ENCODE peak calls at places on chromosomes 7 and 10, in nine cellular contexts. Z is naive thymus-derived CD8-positive, alpha-beta T cell; A is HuH-7.5; D is GM12891; V is NCI-H1092 treated with DMSO at 0.1 percent for 48 hours; W is AG09319; B is hepatocyte; Q is A549; X is transverse colon. P is an unnamed sample.
A peak's percentile ranks its signal among the peaks of the same experiment; 100 is the strongest.

GRCh38 chr7:132187869-132188789 is 388.1 kb downstream of the PLXNA4 start:
- DNase-seq in Z (no peak), A (no peak), D (no peak), V (no peak), W (no peak), B (no peak), Q (no peak), X (no peak), P (no peak)

GRCh38 chr7:98372993-98373392 is 27.9 kb downstream of the BAIAP2L1 start:
- DNase-seq in Z (no peak), A (no peak), D (no peak), V (no peak), W (no peak), B (no peak), Q (no peak), X (no peak), P (peak; percentile 92)

GRCh38 chr7:256461-256940 is 33.5 kb upstream of the FOXL3 start:
- DNase-seq in Z (no peak), A (no peak), D (no peak), V (no peak), W (no peak), B (no peak), Q (no peak), X (no peak), P (no peak)

GRCh38 chr10:71396714-71397339 is at the start of gene CDH23:
- DNase-seq in Z (no peak), A (peak; percentile 36), D (peak; percentile 46), V (peak; percentile 35), W (no peak), B (peak; percentile 50), Q (peak; percentile 59), X (peak; percentile 38), P (peak; percentile 56)

GRCh38 chr10:24414597-24414996 is 205.7 kb downstream of the KIAA1217 start:
- DNase-seq in Z (no peak), A (no peak), D (no peak), V (no peak), W (no peak), B (no peak), Q (no peak), X (no peak), P (no peak)

GRCh38 chr10:97651773-97652172 is 11.3 kb downstream of the PI4K2A start:
- DNase-seq in Z (no peak), A (no peak), D (no peak), V (no peak), W (no peak), B (no peak), Q (no peak), X (no peak), P (no peak)

GRCh38 chr7:4738711-4739527 is 36.5 kb upstream of the AP5Z1 start:
- DNase-seq in Z (peak; percentile 31), A (peak; percentile 86), D (no peak), V (peak; percentile 50), W (peak; percentile 27), B (peak; percentile 75), Q (peak; percentile 91), X (no peak), P (no peak)

GRCh38 chr10:61961278-61961677 is 59.8 kb downstream of the ARID5B start:
- DNase-seq in Z (no peak), A (no peak), D (peak; percentile 18), V (no peak), W (no peak), B (no peak), Q (no peak), X (no peak), P (no peak)

GRCh38 chr7:38681882-38682281 is 50.7 kb upstream of the AMPH start:
- DNase-seq in Z (no peak), A (no peak), D (no peak), V (peak; percentile 100), W (peak; percentile 29), B (no peak), Q (no peak), X (no peak), P (peak; percentile 19)

GRCh38 chr7:68279827-68280400 is 1283.3 kb downstream of the TYW1 start:
- DNase-seq in Z (no peak), A (no peak), D (no peak), V (no peak), W (no peak), B (no peak), Q (no peak), X (no peak), P (no peak)

GRCh38 chr7:98831641-98832221 is 38.1 kb downstream of the TMEM130 start:
- DNase-seq in Z (no peak), A (no peak), D (no peak), V (no peak), W (no peak), B (no peak), Q (no peak), X (peak; percentile 12), P (no peak)

GRCh38 chr7:50939026-50939425 is 156.3 kb upstream of the GRB10 start:
- DNase-seq in Z (no peak), A (no peak), D (no peak), V (no peak), W (no peak), B (no peak), Q (no peak), X (no peak), P (no peak)

GRCh38 chr7:46369933-46370654 is 449.0 kb upstream of the IGFBP3 start:
- DNase-seq in Z (no peak), A (no peak), D (no peak), V (peak; percentile 12), W (peak; percentile 87), B (peak; percentile 22), Q (no peak), X (no peak), P (no peak)

GRCh38 chr10:73183882-73184281 is 16.0 kb downstream of the FAM149B1 start:
- DNase-seq in Z (no peak), A (no peak), D (no peak), V (no peak), W (no peak), B (no peak), Q (no peak), X (no peak), P (no peak)

GRCh38 chr7:55244346-55244745 is 120.8 kb upstream of the LANCL2 start:
- DNase-seq in Z (no peak), A (no peak), D (no peak), V (no peak), W (no peak), B (no peak), Q (no peak), X (no peak), P (no peak)

GRCh38 chr10:110310741-110311140 is 6.0 kb upstream of the SMNDC1 start:
- DNase-seq in Z (no peak), A (no peak), D (no peak), V (no peak), W (no peak), B (no peak), Q (no peak), X (no peak), P (no peak)

GRCh38 chr7:28041508-28042314 is 138.9 kb downstream of the JAZF1 start:
- DNase-seq in Z (no peak), A (no peak), D (no peak), V (no peak), W (peak; percentile 54), B (no peak), Q (no peak), X (no peak), P (no peak)

GRCh38 chr7:22725585-22725984 is 1.4 kb upstream of the IL6 start:
- DNase-seq in Z (no peak), A (peak; percentile 29), D (no peak), V (no peak), W (no peak), B (no peak), Q (no peak), X (no peak), P (no peak)

GRCh38 chr7:43747703-43748102 is 10.8 kb upstream of the BLVRA start:
- DNase-seq in Z (no peak), A (no peak), D (no peak), V (no peak), W (no peak), B (no peak), Q (no peak), X (no peak), P (no peak)

GRCh38 chr10:48751730-48752129 is 67.1 kb downstream of the WDFY4 start:
- DNase-seq in Z (no peak), A (no peak), D (no peak), V (no peak), W (no peak), B (no peak), Q (no peak), X (no peak), P (no peak)

GRCh38 chr10:22042557-22043326 is 39.2 kb upstream of the DNAJC1 start:
- DNase-seq in Z (no peak), A (no peak), D (no peak), V (no peak), W (no peak), B (peak; percentile 27), Q (peak; percentile 28), X (no peak), P (no peak)

GRCh38 chr10:63767512-63767911 is 246.3 kb downstream of the REEP3 start:
- DNase-seq in Z (no peak), A (no peak), D (no peak), V (peak; percentile 1), W (no peak), B (no peak), Q (no peak), X (no peak), P (no peak)

GRCh38 chr7:143938522-143939243 is 3.6 kb downstream of the OR2F2 start:
- DNase-seq in Z (no peak), A (no peak), D (no peak), V (no peak), W (no peak), B (no peak), Q (no peak), X (no peak), P (no peak)

GRCh38 chr10:28181478-28182096 is 121.3 kb downstream of the MPP7 start:
- DNase-seq in Z (no peak), A (no peak), D (no peak), V (no peak), W (no peak), B (no peak), Q (no peak), X (no peak), P (no peak)

GRCh38 chr10:98067165-98067564 is 36.7 kb upstream of the CRTAC1 start:
- DNase-seq in Z (no peak), A (no peak), D (no peak), V (no peak), W (no peak), B (no peak), Q (no peak), X (no peak), P (no peak)

GRCh38 chr7:7221602-7222038 is 39.3 kb downstream of the C1GALT1 start:
- DNase-seq in Z (no peak), A (no peak), D (no peak), V (no peak), W (peak; percentile 59), B (peak; percentile 29), Q (peak; percentile 13), X (no peak), P (no peak)

GRCh38 chr7:128167316-128167691 is 73.8 kb upstream of the LEP start:
- DNase-seq in Z (no peak), A (no peak), D (peak; percentile 37), V (peak; percentile 40), W (no peak), B (peak; percentile 76), Q (peak; percentile 72), X (peak; percentile 11), P (peak; percentile 94)

GRCh38 chr10:103053659-103054581 is 135.8 kb downstream of the CNNM2 start:
- DNase-seq in Z (peak; percentile 75), A (peak; percentile 64), D (no peak), V (no peak), W (peak; percentile 63), B (peak; percentile 84), Q (peak; percentile 59), X (peak; percentile 51), P (peak; percentile 89)

GRCh38 chr7:15376601-15377000 is 185.2 kb downstream of the AGMO start:
- DNase-seq in Z (no peak), A (no peak), D (no peak), V (no peak), W (no peak), B (no peak), Q (no peak), X (no peak), P (no peak)

GRCh38 chr10:115710136-115710535 is 562.9 kb downstream of the GFRA1 start:
- DNase-seq in Z (no peak), A (no peak), D (no peak), V (peak; percentile 16), W (no peak), B (no peak), Q (no peak), X (no peak), P (no peak)

GRCh38 chr10:79383974-79384606 is 36.8 kb downstream of the PPIF start:
- DNase-seq in Z (no peak), A (no peak), D (no peak), V (no peak), W (no peak), B (no peak), Q (no peak), X (peak; percentile 7), P (no peak)

P was measured in G401.